ENCODE peak calls at places on chromosomes 2 and 18, in five cellular contexts. O is fibroblast of lung, J is endothelial cell of umbilical vein, A is keratinocyte, B is astrocyte. M is an unnamed sample.

GRCh38 chr2:156110890-156111289 is 221.6 kb downstream of the NR4A2 start:
- DNase-seq in B (no peak), J (no peak), A (no peak), O (no peak), M (peak)

GRCh38 chr2:148614024-148614331 is 30.6 kb upstream of the EPC2 start:
- DNase-seq in J (peak), B (peak), A (no peak), O (peak), M (peak)

GRCh38 chr18:13562494-13563029 is 163.8 kb downstream of the FAM210A start:
- DNase-seq in J (no peak), B (no peak), A (no peak), O (no peak), M (no peak)

GRCh38 chr2:20633794-20634259 is 17.1 kb downstream of the HS1BP3 start:
- DNase-seq in A (no peak), B (no peak), O (no peak), J (peak), M (peak)

GRCh38 chr2:231674587-231675334 is 33.6 kb upstream of the PTMA start:
- DNase-seq in B (peak), O (peak), J (peak), A (no peak), M (no peak)

GRCh38 chr2:238305965-238306679 is 14.2 kb upstream of the TRAF3IP1 start:
- DNase-seq in J (no peak), O (no peak), A (no peak), B (no peak), M (no peak)

GRCh38 chr2:26464390-26465265 is 13.3 kb downstream of the OTOF start:
- DNase-seq in J (no peak), O (no peak), B (no peak), A (no peak), M (no peak)

GRCh38 chr2:26911911-26912861 is 58.3 kb upstream of the MAPRE3 start:
- DNase-seq in A (no peak), B (no peak), O (no peak), J (no peak), M (no peak)

GRCh38 chr18:77985486-77985885 is 735.8 kb downstream of the GALR1 start:
- DNase-seq in A (no peak), J (no peak), O (no peak), B (no peak), M (no peak)

GRCh38 chr2:23711979-23712755 is 214.8 kb downstream of the ATAD2B start:
- DNase-seq in A (no peak), J (no peak), B (peak), O (peak), M (no peak)

GRCh38 chr18:51491678-51492372 is 294.3 kb upstream of the MEX3C start:
- DNase-seq in B (no peak), O (no peak), J (no peak), A (no peak), M (no peak)

GRCh38 chr2:118845005-118845842 is 2.2 kb downstream of the EN1 start:
- DNase-seq in J (no peak), O (no peak), B (no peak), A (no peak), M (no peak)

GRCh38 chr2:118845843-118846666 is 1.4 kb downstream of the EN1 start:
- DNase-seq in O (no peak), J (no peak), A (no peak), B (no peak), M (no peak)

GRCh38 chr2:118843492-118844132 is 3.8 kb downstream of the EN1 start:
- DNase-seq in B (no peak), O (no peak), J (no peak), A (no peak), M (no peak)

GRCh38 chr2:118842687-118843491 is 4.6 kb downstream of the EN1 start:
- DNase-seq in A (no peak), B (no peak), O (peak), J (peak), M (no peak)

GRCh38 chr2:118844261-118845004 is 3.0 kb downstream of the EN1 start:
- DNase-seq in J (no peak), A (no peak), O (no peak), B (no peak), M (no peak)
- H3K9ac ChIP-seq in J (no peak), A (peak), O (no peak), B (peak), M (no peak)

GRCh38 chr2:38155025-38155424 is 79.1 kb upstream of the CYP1B1 start:
- DNase-seq in J (no peak), B (peak), A (no peak), O (no peak), M (no peak)
- H3K27ac ChIP-seq in J (no peak), B (no peak), A (no peak), O (no peak), M (no peak)

GRCh38 chr2:130754811-130755210 is 529 bp upstream of the AMER3 start:
- DNase-seq in O (no peak), J (no peak), A (no peak), B (no peak), M (no peak)
- TF ChIP-seq EZH2 in O (no peak), J (no peak), A (no peak), B (no peak), M (no peak)

GRCh38 chr2:111670776-111671175 is 213.2 kb downstream of the ANAPC1 start:
- DNase-seq in B (no peak), J (no peak), A (no peak), O (no peak), M (no peak)
- H3K9ac ChIP-seq in B (no peak), J (no peak), A (no peak), O (no peak), M (no peak)

DNA sequence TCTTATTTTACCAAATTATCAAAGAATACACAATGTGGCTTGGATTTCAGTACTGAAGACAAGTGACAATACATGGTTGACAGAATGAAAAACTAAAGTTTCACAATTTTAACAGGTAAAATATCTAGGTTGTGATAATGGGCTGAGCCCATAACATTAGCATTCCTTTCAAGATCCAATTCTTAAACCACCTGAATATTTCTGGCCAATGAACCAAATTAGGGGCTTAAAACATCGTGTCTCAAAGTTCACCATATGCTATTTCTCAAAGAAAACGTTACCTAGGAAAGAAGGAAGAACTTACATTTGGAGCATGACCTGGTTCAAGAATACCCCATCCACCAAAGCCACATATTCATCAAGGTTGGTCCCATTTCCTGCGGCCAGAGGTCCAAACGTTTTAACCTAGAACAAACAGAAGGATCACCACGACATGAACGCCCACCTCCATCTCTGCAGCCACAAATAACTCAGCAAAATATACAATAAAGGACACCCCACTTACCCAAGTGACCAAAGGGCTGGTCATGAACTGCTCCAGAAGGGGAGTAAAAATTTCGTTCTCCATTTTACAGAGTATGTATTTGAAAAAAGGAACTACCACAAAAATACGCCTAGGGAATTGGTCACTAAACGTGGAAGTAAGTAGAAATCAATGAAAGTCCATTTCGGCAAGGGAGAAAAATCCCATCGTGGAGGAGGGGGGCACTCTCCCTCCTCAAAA is 982 bp downstream of the CCDC88A start:
- DNase-seq in B (no peak), O (no peak), A (no peak), J (peak), M (peak)
- H3K27ac ChIP-seq in B (peak), O (peak), A (peak), J (peak), M (peak)

DNA sequence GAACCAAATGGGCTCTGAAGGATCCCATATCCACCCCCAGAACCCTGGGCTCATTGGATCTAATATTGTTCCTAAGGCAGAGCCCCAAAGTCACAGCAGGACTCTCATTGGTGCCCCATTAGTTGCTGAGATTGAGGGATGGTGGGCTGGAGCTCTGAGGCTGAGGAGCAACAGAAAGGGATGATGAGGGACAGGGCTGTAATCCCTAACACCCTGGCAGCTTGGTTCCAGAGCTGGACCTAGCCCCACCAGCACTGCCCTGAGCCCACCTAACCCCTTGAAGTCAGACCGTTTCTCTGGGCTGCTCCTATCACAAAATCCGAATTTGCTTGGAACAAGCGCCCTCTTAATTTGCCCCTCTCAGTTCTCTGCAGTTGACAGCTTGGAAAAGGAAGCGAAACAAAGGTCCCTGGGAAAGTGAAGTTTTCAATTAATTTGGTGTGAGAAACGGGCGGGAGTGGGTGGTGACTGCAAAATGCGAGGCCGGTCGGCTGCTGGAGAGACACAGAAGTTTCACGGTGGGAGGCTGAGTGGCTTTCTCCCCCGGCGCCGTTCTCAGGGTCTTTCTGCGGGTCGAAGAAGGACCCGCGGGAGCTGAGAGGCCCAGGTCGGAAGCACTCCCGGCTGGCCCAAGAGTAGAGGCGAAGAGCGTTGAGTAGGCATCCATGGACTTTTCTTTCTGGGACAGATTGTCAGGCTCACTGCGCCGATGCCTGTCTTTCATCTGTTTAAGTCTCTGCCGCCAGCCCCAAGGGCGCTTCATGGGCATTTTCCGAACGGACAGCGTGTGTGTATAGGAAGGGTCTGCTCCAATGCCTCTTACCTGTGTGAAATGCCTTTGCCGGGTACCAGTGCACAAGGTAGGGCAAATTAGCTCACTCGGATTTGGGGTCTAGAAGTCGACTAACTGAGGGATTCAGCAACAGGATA is 927 bp upstream of the HOXD13 start:
- DNase-seq in J (no peak), O (no peak), B (no peak), A (no peak), M (no peak)
- TF ChIP-seq EZH2 in J (peak), O (peak), B (peak), A (peak), M (peak)

DNA sequence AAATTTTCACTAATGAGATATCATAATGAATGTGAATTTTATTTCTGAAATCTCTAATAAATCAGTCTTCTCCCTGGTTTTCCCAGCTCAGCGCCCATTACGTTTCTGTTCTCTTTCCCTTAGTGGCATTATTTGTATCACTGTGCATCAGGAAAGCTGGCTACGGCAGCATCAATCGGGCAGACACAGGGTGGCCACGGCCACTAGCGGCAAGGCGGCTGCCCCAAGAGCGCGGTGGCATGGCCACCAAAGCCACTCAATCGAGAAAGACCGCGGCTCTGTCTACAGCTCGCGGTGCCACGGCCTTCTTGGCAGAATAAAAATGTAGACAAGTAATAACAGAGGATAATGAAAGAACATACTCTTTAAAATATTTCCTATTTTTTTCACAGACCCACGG is 168.0 kb downstream of the RPIA start:
- DNase-seq in A (no peak), J (no peak), O (no peak), B (no peak), M (no peak)
- H3K9ac ChIP-seq in A (no peak), J (no peak), O (no peak), B (no peak), M (no peak)

GRCh38 chr18:31503011-31503410 is 5.0 kb downstream of the DSG2 start:
- DNase-seq in O (no peak), J (no peak), A (no peak), B (no peak), M (no peak)

GRCh38 chr18:31498450-31499156 is 626 bp downstream of the DSG2 start:
- DNase-seq in J (no peak), O (no peak), A (no peak), B (peak), M (peak)

GRCh38 chr18:31497711-31498449 is at the start of gene DSG2:
- DNase-seq in J (no peak), B (peak), O (no peak), A (no peak), M (peak)

GRCh38 chr18:31499157-31499524 is 1.2 kb downstream of the DSG2 start:
- DNase-seq in O (no peak), A (no peak), J (no peak), B (no peak), M (peak)

DNA sequence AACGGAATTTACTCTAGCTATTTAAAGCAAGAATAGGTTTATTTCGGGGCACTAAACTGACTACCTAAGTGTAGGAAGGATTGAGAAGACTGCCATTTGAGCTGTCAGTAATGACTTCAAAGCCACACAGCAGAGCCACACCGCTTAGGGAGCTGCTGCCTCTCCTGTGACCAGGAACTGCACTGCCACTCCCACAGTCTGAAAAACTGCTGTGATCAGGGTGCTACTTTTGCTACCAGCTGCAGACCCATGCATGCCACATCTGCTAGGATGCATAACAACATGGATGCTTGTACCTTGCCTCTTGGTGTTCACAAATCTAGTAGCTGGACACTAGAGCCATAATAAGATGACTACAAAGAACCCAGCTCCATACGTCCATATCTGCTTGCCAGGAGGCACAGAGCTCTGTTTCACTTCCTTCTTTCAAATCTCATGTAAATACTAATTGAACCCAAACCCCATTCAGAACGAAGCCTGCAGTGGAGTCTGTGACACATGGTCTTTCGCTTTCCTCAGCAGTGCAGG is 2.2 kb downstream of the DSG2 start:
- DNase-seq in B (no peak), J (no peak), O (no peak), A (no peak), M (no peak)
- H3K27ac ChIP-seq in B (no peak), J (no peak), O (no peak), A (no peak), M (no peak)

GRCh38 chr2:44273596-44273995 is 1.7 kb upstream of the SLC3A1 start:
- DNase-seq in O (peak), A (no peak), J (no peak), B (no peak), M (peak)
- TF ChIP-seq EZH2 in O (no peak), A (no peak), J (no peak), B (no peak), M (no peak)

M was measured in mammary epithelial cell.